ENCODE peak calls at places on chromosomes 7 and 10, in ten cellular contexts. U is neuronal stem cell, G is right atrium auricular region, I is keratinocyte, Z is heart left ventricle, T is heart right ventricle, H is ovary, K is lower lobe of right lung, X is gastrocnemius medialis, R is neural progenitor cell. Y is an unnamed sample. For H3K4me1, the result is how much of the 10 kb centered on the place peaks cover.

GRCh38 chr7:26156454-26157365 is 4.7 kb downstream of the NFE2L3 start:
- DNase-seq in U (no peak), G (no peak), I (peak), Z (no peak), T (no peak), H (no peak), K (no peak), X (no peak), R (no peak), Y (no peak)

GRCh38 chr7:138089080-138089901 is 13.0 kb downstream of the AKR1D1 start:
- DNase-seq in U (no peak), G (no peak), I (no peak), Z (no peak), T (no peak), H (no peak), K (no peak), X (no peak), R (no peak), Y (no peak)

GRCh38 chr10:83522881-83523386 is 616.4 kb upstream of the GHITM start:
- DNase-seq in U (no peak), G (peak), I (no peak), Z (peak), T (peak), H (no peak), K (no peak), X (no peak), R (no peak), Y (no peak)

GRCh38 chr7:151779255-151779654 is 97.7 kb downstream of the PRKAG2 start:
- DNase-seq in U (no peak), G (no peak), I (no peak), Z (no peak), T (no peak), H (no peak), K (no peak), X (no peak), R (no peak), Y (no peak)

GRCh38 chr7:104156842-104157277 is 51.0 kb downstream of the ORC5 start:
- DNase-seq in U (no peak), G (no peak), I (peak), Z (no peak), T (no peak), H (no peak), K (no peak), X (no peak), R (peak), Y (no peak)

GRCh38 chr10:114917927-114918672 is 19.9 kb upstream of the TRUB1 start:
- DNase-seq in U (no peak), G (no peak), I (no peak), Z (no peak), T (no peak), H (no peak), K (no peak), X (no peak), R (peak), Y (no peak)

GRCh38 chr10:28922127-28922526 is 244.8 kb downstream of the BAMBI start:
- DNase-seq in U (no peak), G (no peak), I (no peak), Z (no peak), T (no peak), H (no peak), K (no peak), X (no peak), R (no peak), Y (no peak)

GRCh38 chr10:71687077-71687476 is 32.5 kb downstream of the C10orf105 start:
- DNase-seq in U (no peak), G (no peak), I (no peak), Z (no peak), T (no peak), H (no peak), K (no peak), X (no peak), R (no peak), Y (no peak)

GRCh38 chr10:84447701-84448400 is 119.5 kb downstream of the CCSER2 start:
- DNase-seq in U (no peak), G (no peak), I (no peak), Z (no peak), T (peak), H (no peak), K (no peak), X (no peak), R (peak), Y (no peak)

GRCh38 chr7:114150704-114151103 is 231.9 kb upstream of the PPP1R3A start:
- DNase-seq in U (no peak), G (no peak), I (no peak), Z (no peak), T (no peak), H (no peak), K (no peak), X (no peak), R (no peak), Y (no peak)

GRCh38 chr7:50953820-50954219 is 171.1 kb upstream of the GRB10 start:
- DNase-seq in U (no peak), G (no peak), I (no peak), Z (no peak), T (peak), H (no peak), K (no peak), X (no peak), R (peak), Y (no peak)

GRCh38 chr7:123004931-123005330 is 9.4 kb upstream of the TAS2R16 start:
- DNase-seq in U (no peak), G (no peak), I (no peak), Z (no peak), T (no peak), H (no peak), K (no peak), X (no peak), R (no peak), Y (no peak)

GRCh38 chr10:32190890-32191491 is 134.8 kb upstream of the KIF5B start:
- DNase-seq in U (peak), G (no peak), I (no peak), Z (no peak), T (no peak), H (no peak), K (no peak), X (no peak), R (peak), Y (no peak)

GRCh38 chr10:69572159-69573055 is 815 bp downstream of the NEUROG3 start:
- DNase-seq in U (no peak), G (no peak), I (no peak), Z (no peak), T (no peak), H (no peak), K (peak), X (no peak), R (peak), Y (no peak)

GRCh38 chr7:1086588-1087461 is 1.1 kb upstream of the GPER1 start:
- DNase-seq in U (peak), G (peak), I (peak), Z (peak), T (peak), H (peak), K (peak), X (peak), R (peak), Y (peak)

GRCh38 chr7:15086171-15086745 is 183.7 kb upstream of the DGKB start:
- DNase-seq in U (no peak), G (no peak), I (no peak), Z (no peak), T (no peak), H (no peak), K (no peak), X (no peak), R (no peak), Y (no peak)

GRCh38 chr10:47091421-47091820 is 180.2 kb downstream of the PTPN20 start:
- DNase-seq in U (no peak), G (no peak), I (no peak), Z (no peak), T (no peak), H (no peak), K (no peak), X (no peak), R (no peak), Y (no peak)

GRCh38 chr10:13717936-13718772 is 131.4 kb downstream of the PRPF18 start:
- DNase-seq in U (no peak), G (peak), I (peak), Z (peak), T (peak), H (peak), K (peak), X (peak), R (no peak), Y (peak)

GRCh38 chr10:14584643-14585042 is 190.1 kb downstream of the FAM107B start:
- DNase-seq in U (no peak), G (no peak), I (no peak), Z (no peak), T (no peak), H (no peak), K (no peak), X (no peak), R (no peak), Y (no peak)

GRCh38 chr7:84073476-84073875 is 121.1 kb downstream of the SEMA3A start:
- DNase-seq in U (no peak), G (no peak), I (no peak), Z (no peak), T (no peak), H (no peak), K (no peak), X (no peak), R (no peak), Y (no peak)

GRCh38 chr7:22855049-22855392 is 32.4 kb upstream of the TOMM7 start:
- DNase-seq in U (no peak), G (no peak), I (no peak), Z (no peak), T (no peak), H (no peak), K (no peak), X (no peak), R (no peak), Y (no peak)
- H3K4me3 ChIP-seq in U (peak), G (peak), I (peak), Z (peak), T (peak), H (peak), K (peak), X (peak), R (peak), Y (peak)

GRCh38 chr10:3678629-3679227 is 106.3 kb downstream of the KLF6 start:
- DNase-seq in U (no peak), G (no peak), I (no peak), Z (no peak), T (no peak), H (no peak), K (no peak), X (no peak), R (no peak), Y (no peak)

GRCh38 chr10:3672220-3672619 is 112.8 kb downstream of the KLF6 start:
- DNase-seq in U (no peak), G (no peak), I (no peak), Z (no peak), T (no peak), H (no peak), K (no peak), X (no peak), R (no peak), Y (no peak)

GRCh38 chr10:3680186-3680585 is 104.8 kb downstream of the KLF6 start:
- DNase-seq in U (no peak), G (no peak), I (no peak), Z (no peak), T (no peak), H (no peak), K (no peak), X (no peak), R (no peak), Y (no peak)

GRCh38 chr10:3671431-3671955 is 113.5 kb downstream of the KLF6 start:
- DNase-seq in U (no peak), G (no peak), I (no peak), Z (no peak), T (no peak), H (no peak), K (no peak), X (no peak), R (no peak), Y (no peak)

GRCh38 chr10:3676564-3676963 is 108.4 kb downstream of the KLF6 start:
- DNase-seq in U (no peak), G (no peak), I (no peak), Z (no peak), T (no peak), H (no peak), K (no peak), X (no peak), R (no peak), Y (no peak)
- H3K4me1 ChIP-seq in U (under half), G (under half), I (under half), Z (under half), T (under half), H (under half), K (under half), X (under half), R (under half), Y (under half)

GRCh38 chr7:2757904-2758672 is 70.1 kb downstream of the AMZ1 start:
- DNase-seq in U (no peak), G (peak), I (peak), Z (no peak), T (peak), H (peak), K (no peak), X (no peak), R (no peak), Y (peak)
- H3K4me3 ChIP-seq in U (no peak), G (no peak), I (no peak), Z (no peak), T (peak), H (no peak), K (no peak), X (peak), R (no peak), Y (peak)

GRCh38 chr7:30252885-30253795 is 31.3 kb upstream of the ZNRF2 start:
- DNase-seq in U (no peak), G (no peak), I (no peak), Z (peak), T (peak), H (no peak), K (peak), X (peak), R (no peak), Y (peak)

GRCh38 chr7:30254248-30254647 is 30.1 kb upstream of the ZNRF2 start:
- DNase-seq in U (no peak), G (no peak), I (no peak), Z (no peak), T (no peak), H (no peak), K (no peak), X (no peak), R (no peak), Y (no peak)

GRCh38 chr7:30249986-30250774 is 34.2 kb upstream of the ZNRF2 start:
- DNase-seq in U (no peak), G (no peak), I (no peak), Z (no peak), T (no peak), H (no peak), K (no peak), X (no peak), R (no peak), Y (no peak)

GRCh38 chr7:30253796-30254165 is 30.6 kb upstream of the ZNRF2 start:
- DNase-seq in U (no peak), G (no peak), I (no peak), Z (no peak), T (no peak), H (no peak), K (no peak), X (no peak), R (no peak), Y (no peak)

DNA sequence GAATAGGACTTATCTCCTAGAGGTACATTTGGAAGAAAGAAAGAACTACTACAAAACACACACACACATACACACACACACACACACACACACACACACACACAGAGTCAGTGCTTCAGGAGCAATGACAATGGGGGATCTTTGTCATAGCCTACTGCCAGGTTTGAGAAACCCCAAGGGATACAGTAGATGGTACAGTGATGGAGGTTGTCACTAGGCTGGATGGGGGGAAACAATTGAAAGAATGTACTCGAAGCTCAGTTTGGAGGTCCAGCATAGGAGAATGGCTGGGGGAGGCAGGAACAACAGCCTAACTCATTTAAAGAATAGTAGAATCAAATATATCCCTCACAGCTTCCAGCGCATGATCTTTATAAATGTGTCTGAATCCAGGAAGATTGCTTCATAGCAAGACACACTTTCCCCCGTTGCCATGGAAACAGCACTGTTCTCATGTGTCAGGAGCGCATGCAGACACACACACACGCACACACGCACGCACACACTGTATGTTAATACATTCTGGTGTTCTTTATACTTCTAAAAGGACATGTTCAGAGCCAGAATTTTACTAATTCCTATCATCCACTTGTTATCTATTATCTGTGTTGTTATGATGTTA is 32.6 kb upstream of the ZNRF2 start:
- DNase-seq in U (no peak), G (no peak), I (no peak), Z (no peak), T (no peak), H (no peak), K (no peak), X (no peak), R (peak), Y (no peak)
- H3K4me1 ChIP-seq in U (under half), G (under half), I (under half), Z (under half), T (under half), H (under half), K (under half), X (under half), R (under half), Y (under half)

GRCh38 chr7:12423995-12424745 is 20.5 kb upstream of the VWDE start:
- DNase-seq in U (no peak), G (no peak), I (no peak), Z (no peak), T (no peak), H (no peak), K (no peak), X (no peak), R (no peak), Y (no peak)
- H3K4me3 ChIP-seq in U (no peak), G (no peak), I (no peak), Z (no peak), T (no peak), H (no peak), K (no peak), X (no peak), R (no peak), Y (no peak)

Y was measured in tibial artery.